ENCODE peak calls at places on chromosomes 1 and 21, in four cellular contexts. G, E, V and T are unnamed samples.
A peak's percentile ranks its signal among the peaks of the same experiment; 100 is the strongest.

GRCh38 chr1:29865051-29865450 is 628.7 kb downstream of the PTPRU start:
- DNase-seq in G (no peak), E (no peak), V (no peak), T (peak; percentile 58)

GRCh38 chr1:220013497-220013896 is 32.8 kb downstream of the EPRS1 start:
- DNase-seq in E (no peak), G (peak; percentile 59), V (no peak), T (no peak)

GRCh38 chr1:101732221-101732620 is 264.5 kb downstream of the OLFM3 start:
- DNase-seq in V (no peak), G (no peak), E (no peak), T (no peak)

GRCh38 chr1:40866408-40866788 is 4.2 kb upstream of the CITED4 start:
- DNase-seq in V (no peak), G (peak; percentile 64), E (no peak), T (peak; percentile 76)

GRCh38 chr1:169148472-169149252 is 42.2 kb downstream of the ATP1B1 start:
- DNase-seq in E (no peak), G (no peak), V (no peak), T (no peak)

GRCh38 chr1:156486421-156487344 is 13.9 kb downstream of the MEF2D start:
- DNase-seq in V (no peak), E (no peak), G (no peak), T (no peak)

GRCh38 chr1:235806128-235806527 is 60.6 kb downstream of the LYST start:
- DNase-seq in V (no peak), E (no peak), G (no peak), T (no peak)

GRCh38 chr1:161260346-161260745 is 1.8 kb downstream of the PCP4L1 start:
- DNase-seq in G (no peak), E (no peak), V (no peak), T (no peak)

GRCh38 chr21:25701529-25701928 is 33.2 kb downstream of the ATP5PF start:
- DNase-seq in V (no peak), E (no peak), G (no peak), T (no peak)

GRCh38 chr1:37267111-37267835 is 207.1 kb upstream of the ZC3H12A start:
- DNase-seq in E (peak; percentile 41), V (no peak), G (no peak), T (peak; percentile 68)

GRCh38 chr1:31866450-31866801 is 50.6 kb upstream of the SPOCD1 start:
- DNase-seq in E (no peak), G (no peak), V (no peak), T (no peak)

GRCh38 chr1:193036337-193037047 is 22.7 kb downstream of the UCHL5 start:
- DNase-seq in V (no peak), G (no peak), E (no peak), T (no peak)

GRCh38 chr1:6460349-6461236 is 5.4 kb downstream of the TNFRSF25 start:
- DNase-seq in G (no peak), E (no peak), V (no peak), T (no peak)

GRCh38 chr1:45894331-45894730 is 90.9 kb downstream of the MAST2 start:
- DNase-seq in V (no peak), G (no peak), E (no peak), T (no peak)

GRCh38 chr1:5465281-5465680 is 526.9 kb downstream of the NPHP4 start:
- DNase-seq in E (no peak), V (no peak), G (no peak), T (no peak)

DNA sequence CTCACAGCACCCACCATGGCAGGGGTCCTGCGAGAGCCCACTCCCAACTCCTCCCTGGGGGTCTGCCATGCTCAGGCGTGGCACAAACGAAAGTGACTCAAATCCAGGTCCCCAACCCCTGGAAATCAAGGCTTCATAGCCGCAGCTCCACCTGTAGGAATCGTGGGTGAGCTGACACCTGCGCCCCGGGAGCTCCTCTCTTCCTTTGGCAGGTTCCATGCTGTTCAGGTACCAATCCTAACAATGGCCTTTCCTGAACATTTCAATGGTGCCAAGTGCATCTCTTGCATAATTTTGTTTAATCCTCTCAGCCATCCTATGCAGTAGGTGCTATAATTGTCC is 28.9 kb upstream of the NPPB start:
- DNase-seq in V (no peak), E (no peak), G (no peak), T (no peak)
- H4K5ac ChIP-seq in V (no peak overlapping the region), E (no peak overlapping the region), G (no peak overlapping the region), T (no peak overlapping the region)

GRCh38 chr1:93740141-93740540 is 58.5 kb upstream of the BCAR3 start:
- DNase-seq in E (no peak), G (no peak), V (no peak), T (no peak)
- H4K8ac ChIP-seq in E (no peak overlapping the region), G (peak overlapping the region; percentile 71), V (no peak overlapping the region), T (no peak overlapping the region)

GRCh38 chr1:164721037-164721496 is 162.1 kb downstream of the PBX1 start:
- DNase-seq in V (no peak), E (no peak), G (no peak), T (no peak)

GRCh38 chr1:164719676-164720075 is 160.7 kb downstream of the PBX1 start:
- DNase-seq in G (no peak), E (no peak), V (no peak), T (no peak)

GRCh38 chr1:164716992-164717703 is 158.2 kb downstream of the PBX1 start:
- DNase-seq in V (no peak), E (no peak), G (peak; percentile 64), T (no peak)

GRCh38 chr1:164720329-164721036 is 161.5 kb downstream of the PBX1 start:
- DNase-seq in G (no peak), V (no peak), E (no peak), T (no peak)

DNA sequence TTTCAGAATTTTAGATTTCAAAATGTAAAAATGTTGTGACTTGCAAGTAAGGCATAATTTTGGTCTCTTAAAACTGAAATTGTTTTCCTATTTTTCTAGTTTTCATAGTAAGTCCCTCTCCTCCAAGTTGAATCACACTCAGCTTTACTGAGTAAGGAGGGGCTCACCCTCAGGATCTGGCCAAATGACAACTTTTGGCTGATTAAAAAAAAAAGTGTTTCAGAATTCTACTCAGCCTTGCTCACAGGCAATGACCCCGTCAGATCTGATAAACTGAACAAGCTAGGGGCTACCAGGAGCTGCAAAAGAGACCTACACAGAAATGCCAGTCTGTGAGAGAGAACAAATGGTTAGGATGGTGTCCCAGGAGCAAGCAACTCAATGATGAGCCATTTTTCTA is 159.8 kb downstream of the PBX1 start:
- DNase-seq in E (no peak), G (peak; percentile 58), V (no peak), T (no peak)
- H2BK15ac ChIP-seq in E (no peak overlapping the region), G (no peak overlapping the region), V (no peak overlapping the region), T (no peak overlapping the region)

GRCh38 chr1:151402764-151403163 is 3.4 kb downstream of the PSMB4 start:
- DNase-seq in G (no peak), E (no peak), V (no peak), T (no peak)
- H4K5ac ChIP-seq in G (no peak overlapping the region), E (no peak overlapping the region), V (no peak overlapping the region), T (no peak overlapping the region)